ENCODE peak calls at places on chromosomes 16 and 17, in ten cellular contexts. L is AG09309, Z is transverse colon, B is HCT116, R is HFF-Myc, A is IMR-90, P is stomach, T is heart left ventricle, S is adrenal gland, O is tibial artery. M is an unnamed sample.

GRCh38 chr16:89085755-89086154 is 7.9 kb upstream of the ACSF3 start:
- DNase-seq in L (no peak), Z (no peak), B (no peak), R (no peak), A (no peak), P (no peak), T (no peak), S (no peak), O (no peak), M (no peak)

GRCh38 chr17:77218902-77219301 is 78.1 kb downstream of the SEC14L1 start:
- DNase-seq in L (no peak), Z (no peak), B (no peak), R (no peak), A (no peak), P (no peak), T (no peak), S (no peak), O (no peak), M (no peak)

GRCh38 chr17:79835470-79835899 is 3.8 kb downstream of the CBX4 start:
- DNase-seq in L (no peak), Z (no peak), B (no peak), R (no peak), A (no peak), P (no peak), T (no peak), S (no peak), O (no peak), M (no peak)

GRCh38 chr16:53642094-53642493 is 61.6 kb downstream of the RPGRIP1L start:
- DNase-seq in L (no peak), Z (no peak), B (no peak), R (peak; percentile 14), A (no peak), P (no peak), T (no peak), S (peak; percentile 72), O (no peak), M (no peak)

GRCh38 chr16:61858996-61859395 is 177.2 kb downstream of the CDH8 start:
- DNase-seq in L (peak; percentile 0), Z (no peak), B (no peak), R (no peak), A (no peak), P (no peak), T (no peak), S (no peak), O (no peak), M (peak; percentile 1)

GRCh38 chr17:10824874-10825273 is 13.0 kb downstream of the PIRT start:
- DNase-seq in L (no peak), Z (no peak), B (no peak), R (no peak), A (no peak), P (no peak), T (no peak), S (no peak), O (no peak), M (no peak)

GRCh38 chr16:1057252-1057932 is 15.2 kb upstream of the SSTR5 start:
- DNase-seq in L (no peak), Z (peak; percentile 47), B (no peak), R (no peak), A (no peak), P (peak; percentile 63), T (no peak), S (no peak), O (no peak), M (no peak)

GRCh38 chr16:19114359-19115147 is 789 bp downstream of the ITPRIPL2 start:
- DNase-seq in L (no peak), Z (peak; percentile 69), B (no peak), R (no peak), A (peak; percentile 68), P (peak; percentile 61), T (peak; percentile 80), S (peak; percentile 67), O (peak; percentile 87), M (peak; percentile 80)

GRCh38 chr17:19456016-19456927 is 45.2 kb downstream of the RNF112 start:
- DNase-seq in L (no peak), Z (no peak), B (no peak), R (no peak), A (no peak), P (no peak), T (no peak), S (no peak), O (no peak), M (no peak)

GRCh38 chr16:80347900-80348299 is 192.9 kb upstream of the DYNLRB2 start:
- DNase-seq in L (no peak), Z (no peak), B (no peak), R (no peak), A (no peak), P (peak; percentile 66), T (peak; percentile 30), S (peak; percentile 31), O (peak; percentile 86), M (no peak)

GRCh38 chr17:40293363-40293762 is 5.7 kb downstream of the CDC6 start:
- DNase-seq in L (no peak), Z (no peak), B (no peak), R (no peak), A (no peak), P (no peak), T (peak; percentile 66), S (peak; percentile 49), O (no peak), M (no peak)
- H3K4me3 ChIP-seq in L (no peak overlapping the region), Z (no peak overlapping the region), B (no peak overlapping the region), R (no peak overlapping the region), A (no peak overlapping the region), P (no peak overlapping the region), T (no peak overlapping the region), S (no peak overlapping the region), O (no peak overlapping the region), M (no peak overlapping the region)

DNA sequence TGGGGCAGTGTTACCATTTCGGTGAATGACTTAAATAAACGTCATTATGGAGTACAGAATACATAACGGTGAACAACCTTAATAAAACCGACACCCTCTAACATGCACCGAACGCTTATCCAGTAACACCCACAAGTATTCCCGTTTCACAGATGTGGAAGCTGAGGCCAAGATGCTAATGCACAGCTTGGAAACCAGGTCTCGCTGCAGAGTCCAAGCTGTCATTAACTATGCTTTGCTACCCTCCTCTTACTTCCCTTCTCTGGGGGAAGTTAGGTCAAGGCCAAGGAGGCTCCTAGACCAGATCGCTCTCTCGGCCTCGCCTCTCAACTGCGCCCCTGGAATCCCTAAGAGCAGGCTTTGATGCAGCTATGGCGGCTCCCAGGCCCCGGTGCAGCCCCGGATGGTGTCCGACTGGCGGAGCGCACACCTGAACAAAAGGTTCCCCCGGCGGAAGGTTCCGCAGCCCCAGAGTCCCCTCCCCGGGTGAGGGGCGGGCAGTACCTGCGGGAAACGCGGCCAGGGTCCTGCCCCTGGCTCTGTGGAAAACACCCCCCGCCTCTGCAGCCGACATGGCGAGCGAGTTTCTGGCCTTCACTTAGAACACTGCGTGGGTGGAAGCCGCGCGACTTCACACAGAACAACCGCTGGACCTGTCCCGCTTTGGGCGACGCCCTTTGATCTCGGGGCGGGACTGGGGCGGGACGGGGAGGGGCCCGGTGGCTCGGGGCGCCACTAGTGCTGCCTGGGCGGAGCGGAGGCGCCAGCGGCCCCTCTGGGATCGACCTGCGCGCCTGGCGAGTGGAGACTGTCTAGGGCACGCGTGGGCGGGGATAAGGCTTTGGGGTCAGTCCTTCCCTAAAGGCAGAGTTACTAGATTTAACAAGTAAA is at the start of gene CPPED1:
- DNase-seq in L (peak; percentile 67), Z (peak; percentile 94), B (peak; percentile 83), R (peak; percentile 64), A (peak; percentile 80), P (peak; percentile 92), T (peak; percentile 93), S (peak; percentile 94), O (peak; percentile 95), M (peak; percentile 93)
- TF ChIP-seq CTCF in L (no peak), Z (no peak), B (no peak), R (no peak), A (no peak), P (no peak), T (no peak), S (no peak), O (no peak), M (no peak)

DNA sequence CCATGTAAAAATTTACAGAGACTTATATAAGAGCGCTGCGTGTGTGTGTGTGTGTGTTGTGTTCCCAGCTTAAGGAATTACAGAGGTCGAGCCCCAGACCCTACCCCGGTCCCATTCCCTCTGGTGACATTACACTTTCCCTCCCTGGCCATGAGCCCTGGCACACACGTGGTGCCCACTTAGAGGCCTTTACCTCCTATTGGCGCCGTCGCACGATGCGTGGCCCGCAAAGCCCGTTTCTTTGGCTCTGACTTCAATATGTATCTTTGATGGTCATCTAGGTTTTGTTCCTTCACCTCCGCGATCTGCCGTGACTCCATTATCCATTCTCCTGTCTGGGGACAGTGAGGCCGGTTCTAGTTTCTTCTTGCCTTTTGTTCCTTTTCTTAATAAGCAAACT is 96.9 kb upstream of the CHMP6 start:
- DNase-seq in L (no peak), Z (no peak), B (no peak), R (no peak), A (no peak), P (no peak), T (no peak), S (no peak), O (no peak), M (no peak)
- H3K4me3 ChIP-seq in L (no peak overlapping the region), Z (no peak overlapping the region), B (no peak overlapping the region), R (no peak overlapping the region), A (no peak overlapping the region), P (no peak overlapping the region), T (no peak overlapping the region), S (no peak overlapping the region), O (no peak overlapping the region), M (no peak overlapping the region)

GRCh38 chr16:66719246-66719645 is 22.7 kb upstream of the CMTM4 start:
- DNase-seq in L (no peak), Z (no peak), B (no peak), R (no peak), A (no peak), P (no peak), T (no peak), S (no peak), O (no peak), M (no peak)

GRCh38 chr16:66714659-66715307 is 18.2 kb upstream of the CMTM4 start:
- DNase-seq in L (no peak), Z (peak; percentile 22), B (no peak), R (peak; percentile 42), A (no peak), P (no peak), T (no peak), S (no peak), O (no peak), M (peak; percentile 22)

GRCh38 chr16:66717776-66718175 is 21.2 kb upstream of the CMTM4 start:
- DNase-seq in L (no peak), Z (no peak), B (no peak), R (no peak), A (no peak), P (no peak), T (no peak), S (no peak), O (no peak), M (no peak)

GRCh38 chr16:66714062-66714461 is 17.5 kb upstream of the CMTM4 start:
- DNase-seq in L (no peak), Z (no peak), B (no peak), R (no peak), A (no peak), P (no peak), T (no peak), S (no peak), O (no peak), M (no peak)

DNA sequence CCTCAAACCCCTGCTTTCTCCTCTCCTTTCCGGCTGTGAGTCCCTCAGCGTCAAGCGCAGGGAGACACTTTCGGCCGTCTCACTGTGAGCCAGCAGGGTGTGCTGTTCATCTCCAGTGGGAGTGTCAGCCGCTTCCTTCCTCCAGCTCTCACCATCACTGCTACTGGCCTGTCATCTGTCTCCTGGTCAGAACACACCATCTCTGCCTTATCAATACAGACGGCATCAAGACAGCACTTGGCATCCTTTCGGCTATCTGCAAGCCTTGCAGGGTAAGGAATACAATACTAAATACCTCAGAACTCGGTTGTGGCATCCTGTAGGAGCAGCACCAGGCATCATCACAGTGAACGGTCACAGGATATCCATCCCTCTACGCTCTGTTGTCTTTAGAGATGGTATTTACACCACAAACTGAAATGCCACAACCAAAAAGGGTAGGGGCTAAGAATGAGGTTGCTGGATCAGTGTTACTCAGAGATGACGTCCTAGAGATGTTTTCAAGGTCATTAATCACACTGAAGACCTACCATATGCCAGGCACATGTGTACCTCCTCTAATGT is 20.7 kb upstream of the CMTM4 start:
- DNase-seq in L (no peak), Z (peak; percentile 47), B (no peak), R (peak; percentile 77), A (peak; percentile 88), P (no peak), T (no peak), S (peak; percentile 47), O (no peak), M (peak; percentile 54)
- TF ChIP-seq CTCF in L (peak; percentile 32), Z (peak; percentile 61), B (peak; percentile 67), R (peak; percentile 70), A (peak; percentile 52), P (no peak), T (peak; percentile 37), S (peak; percentile 62), O (peak; percentile 25), M (peak; percentile 79)